ENCODE peak calls at places on chromosomes 11 and 22, in ten cellular contexts. One of them, this sample, is unnamed.

GRCh38 chr11:27718346-27718852 is 18.1 kb upstream of the BDNF start:
- DNase-seq in choroid plexus epithelial cell: peak
- DNase-seq in stimulated activated CD4-positive, alpha-beta T cell treated with anti-CD3 and anti-CD28 coated beads, Interleukin-1b, Interleukin-23, amount 100 ng/mL, for 1 hour: no peak
- DNase-seq in stimulated activated naive CD4-positive, alpha-beta T cell: no peak
- DNase-seq in fibroblast of mammary gland: peak
- DNase-seq in nephron progenitor cell: peak
- DNase-seq in NCI-H2029: peak
- DNase-seq in sciatic nerve: no peak
- DNase-seq in adipocyte: peak
- DNase-seq in HCEC 1CT: peak
- DNase-seq in this sample: no peak

GRCh38 chr11:5069272-5069671 is at the start of gene OR52E1:
- DNase-seq in stimulated activated naive CD4-positive, alpha-beta T cell: no peak
- DNase-seq in NCI-H2029: no peak
- DNase-seq in nephron progenitor cell: no peak
- DNase-seq in HCEC 1CT: no peak
- DNase-seq in choroid plexus epithelial cell: no peak
- DNase-seq in fibroblast of mammary gland: no peak
- DNase-seq in adipocyte: no peak
- DNase-seq in sciatic nerve: no peak
- DNase-seq in stimulated activated CD4-positive, alpha-beta T cell treated with anti-CD3 and anti-CD28 coated beads, Interleukin-1b, Interleukin-23, amount 100 ng/mL, for 1 hour: no peak
- DNase-seq in this sample: no peak

GRCh38 chr11:50070389-50070788 is 37.7 kb downstream of the OR4C45 start:
- DNase-seq in fibroblast of mammary gland: no peak
- DNase-seq in stimulated activated CD4-positive, alpha-beta T cell treated with anti-CD3 and anti-CD28 coated beads, Interleukin-1b, Interleukin-23, amount 100 ng/mL, for 1 hour: no peak
- DNase-seq in nephron progenitor cell: no peak
- DNase-seq in adipocyte: no peak
- DNase-seq in HCEC 1CT: no peak
- DNase-seq in stimulated activated naive CD4-positive, alpha-beta T cell: no peak
- DNase-seq in choroid plexus epithelial cell: no peak
- DNase-seq in sciatic nerve: no peak
- DNase-seq in NCI-H2029: no peak
- DNase-seq in this sample: no peak

GRCh38 chr11:112159098-112159761 is 4.7 kb downstream of the IL18 start:
- DNase-seq in sciatic nerve: no peak
- DNase-seq in nephron progenitor cell: no peak
- DNase-seq in HCEC 1CT: no peak
- DNase-seq in fibroblast of mammary gland: no peak
- DNase-seq in choroid plexus epithelial cell: no peak
- DNase-seq in NCI-H2029: no peak
- DNase-seq in adipocyte: no peak
- DNase-seq in stimulated activated CD4-positive, alpha-beta T cell treated with anti-CD3 and anti-CD28 coated beads, Interleukin-1b, Interleukin-23, amount 100 ng/mL, for 1 hour: no peak
- DNase-seq in stimulated activated naive CD4-positive, alpha-beta T cell: no peak
- DNase-seq in this sample: no peak

GRCh38 chr11:304915-305833 is 2.4 kb upstream of the IFITM2 start:
- DNase-seq in adipocyte: peak
- DNase-seq in HCEC 1CT: peak
- DNase-seq in nephron progenitor cell: peak
- DNase-seq in NCI-H2029: peak
- DNase-seq in fibroblast of mammary gland: peak
- DNase-seq in sciatic nerve: peak
- DNase-seq in stimulated activated naive CD4-positive, alpha-beta T cell: peak
- DNase-seq in stimulated activated CD4-positive, alpha-beta T cell treated with anti-CD3 and anti-CD28 coated beads, Interleukin-1b, Interleukin-23, amount 100 ng/mL, for 1 hour: no peak
- DNase-seq in choroid plexus epithelial cell: peak
- DNase-seq in this sample: peak

GRCh38 chr11:128451651-128452470 is 135.5 kb downstream of the ETS1 start:
- DNase-seq in sciatic nerve: peak
- DNase-seq in nephron progenitor cell: no peak
- DNase-seq in NCI-H2029: peak
- DNase-seq in stimulated activated CD4-positive, alpha-beta T cell treated with anti-CD3 and anti-CD28 coated beads, Interleukin-1b, Interleukin-23, amount 100 ng/mL, for 1 hour: no peak
- DNase-seq in stimulated activated naive CD4-positive, alpha-beta T cell: no peak
- DNase-seq in fibroblast of mammary gland: peak
- DNase-seq in adipocyte: peak
- DNase-seq in choroid plexus epithelial cell: peak
- DNase-seq in HCEC 1CT: no peak
- DNase-seq in this sample: no peak

GRCh38 chr11:119585038-119585666 is 143.8 kb downstream of the NECTIN1 start:
- DNase-seq in stimulated activated CD4-positive, alpha-beta T cell treated with anti-CD3 and anti-CD28 coated beads, Interleukin-1b, Interleukin-23, amount 100 ng/mL, for 1 hour: no peak
- DNase-seq in HCEC 1CT: no peak
- DNase-seq in nephron progenitor cell: peak
- DNase-seq in sciatic nerve: no peak
- DNase-seq in adipocyte: no peak
- DNase-seq in stimulated activated naive CD4-positive, alpha-beta T cell: no peak
- DNase-seq in NCI-H2029: peak
- DNase-seq in fibroblast of mammary gland: no peak
- DNase-seq in choroid plexus epithelial cell: peak
- DNase-seq in this sample: no peak

GRCh38 chr22:27780161-27780575 is 21.4 kb downstream of the MN1 start:
- DNase-seq in adipocyte: peak
- DNase-seq in stimulated activated CD4-positive, alpha-beta T cell treated with anti-CD3 and anti-CD28 coated beads, Interleukin-1b, Interleukin-23, amount 100 ng/mL, for 1 hour: no peak
- DNase-seq in HCEC 1CT: no peak
- DNase-seq in NCI-H2029: no peak
- DNase-seq in nephron progenitor cell: no peak
- DNase-seq in stimulated activated naive CD4-positive, alpha-beta T cell: no peak
- DNase-seq in fibroblast of mammary gland: no peak
- DNase-seq in choroid plexus epithelial cell: peak
- DNase-seq in sciatic nerve: no peak
- DNase-seq in this sample: no peak

GRCh38 chr11:34086554-34087278 is 18.7 kb upstream of the NAT10 start:
- DNase-seq in stimulated activated CD4-positive, alpha-beta T cell treated with anti-CD3 and anti-CD28 coated beads, Interleukin-1b, Interleukin-23, amount 100 ng/mL, for 1 hour: no peak
- DNase-seq in sciatic nerve: no peak
- DNase-seq in stimulated activated naive CD4-positive, alpha-beta T cell: no peak
- DNase-seq in HCEC 1CT: no peak
- DNase-seq in adipocyte: no peak
- DNase-seq in nephron progenitor cell: no peak
- DNase-seq in NCI-H2029: no peak
- DNase-seq in choroid plexus epithelial cell: peak
- DNase-seq in fibroblast of mammary gland: peak
- DNase-seq in this sample: no peak

GRCh38 chr11:66081505-66081904 is 11.4 kb downstream of the PACS1 start:
- DNase-seq in choroid plexus epithelial cell: peak
- DNase-seq in nephron progenitor cell: no peak
- DNase-seq in fibroblast of mammary gland: no peak
- DNase-seq in stimulated activated CD4-positive, alpha-beta T cell treated with anti-CD3 and anti-CD28 coated beads, Interleukin-1b, Interleukin-23, amount 100 ng/mL, for 1 hour: no peak
- DNase-seq in sciatic nerve: no peak
- DNase-seq in stimulated activated naive CD4-positive, alpha-beta T cell: peak
- DNase-seq in adipocyte: peak
- DNase-seq in HCEC 1CT: no peak
- DNase-seq in NCI-H2029: peak
- DNase-seq in this sample: no peak

GRCh38 chr11:14125529-14125928 is 163.0 kb downstream of the SPON1 start:
- DNase-seq in HCEC 1CT: no peak
- DNase-seq in adipocyte: no peak
- DNase-seq in choroid plexus epithelial cell: no peak
- DNase-seq in NCI-H2029: no peak
- DNase-seq in stimulated activated naive CD4-positive, alpha-beta T cell: no peak
- DNase-seq in sciatic nerve: no peak
- DNase-seq in stimulated activated CD4-positive, alpha-beta T cell treated with anti-CD3 and anti-CD28 coated beads, Interleukin-1b, Interleukin-23, amount 100 ng/mL, for 1 hour: no peak
- DNase-seq in nephron progenitor cell: no peak
- DNase-seq in fibroblast of mammary gland: no peak
- DNase-seq in this sample: no peak

GRCh38 chr11:119470316-119471266 is 47.6 kb upstream of the THY1 start:
- DNase-seq in NCI-H2029: no peak
- DNase-seq in sciatic nerve: no peak
- DNase-seq in fibroblast of mammary gland: peak
- DNase-seq in choroid plexus epithelial cell: peak
- DNase-seq in nephron progenitor cell: no peak
- DNase-seq in adipocyte: peak
- DNase-seq in stimulated activated CD4-positive, alpha-beta T cell treated with anti-CD3 and anti-CD28 coated beads, Interleukin-1b, Interleukin-23, amount 100 ng/mL, for 1 hour: no peak
- DNase-seq in stimulated activated naive CD4-positive, alpha-beta T cell: no peak
- DNase-seq in HCEC 1CT: peak
- DNase-seq in this sample: no peak

GRCh38 chr11:76628408-76628947 is 42.1 kb downstream of the LRRC32 start:
- DNase-seq in nephron progenitor cell: no peak
- DNase-seq in adipocyte: no peak
- DNase-seq in NCI-H2029: no peak
- DNase-seq in fibroblast of mammary gland: no peak
- DNase-seq in stimulated activated naive CD4-positive, alpha-beta T cell: no peak
- DNase-seq in stimulated activated CD4-positive, alpha-beta T cell treated with anti-CD3 and anti-CD28 coated beads, Interleukin-1b, Interleukin-23, amount 100 ng/mL, for 1 hour: no peak
- DNase-seq in HCEC 1CT: no peak
- DNase-seq in sciatic nerve: no peak
- DNase-seq in choroid plexus epithelial cell: no peak
- DNase-seq in this sample: no peak

GRCh38 chr11:97722065-97722464 is 1298.7 kb upstream of the CNTN5 start:
- DNase-seq in NCI-H2029: no peak
- DNase-seq in sciatic nerve: no peak
- DNase-seq in fibroblast of mammary gland: peak
- DNase-seq in stimulated activated CD4-positive, alpha-beta T cell treated with anti-CD3 and anti-CD28 coated beads, Interleukin-1b, Interleukin-23, amount 100 ng/mL, for 1 hour: no peak
- DNase-seq in HCEC 1CT: no peak
- DNase-seq in choroid plexus epithelial cell: peak
- DNase-seq in stimulated activated naive CD4-positive, alpha-beta T cell: no peak
- DNase-seq in nephron progenitor cell: no peak
- DNase-seq in adipocyte: peak
- DNase-seq in this sample: no peak

GRCh38 chr11:12683857-12684256 is 9.6 kb downstream of the TEAD1 start:
- DNase-seq in stimulated activated CD4-positive, alpha-beta T cell treated with anti-CD3 and anti-CD28 coated beads, Interleukin-1b, Interleukin-23, amount 100 ng/mL, for 1 hour: no peak
- DNase-seq in stimulated activated naive CD4-positive, alpha-beta T cell: no peak
- DNase-seq in adipocyte: peak
- DNase-seq in fibroblast of mammary gland: peak
- DNase-seq in HCEC 1CT: no peak
- DNase-seq in nephron progenitor cell: no peak
- DNase-seq in sciatic nerve: no peak
- DNase-seq in choroid plexus epithelial cell: no peak
- DNase-seq in NCI-H2029: no peak
- DNase-seq in this sample: no peak

GRCh38 chr11:91846664-91847063 is 378.0 kb upstream of the FAT3 start:
- DNase-seq in choroid plexus epithelial cell: no peak
- DNase-seq in stimulated activated CD4-positive, alpha-beta T cell treated with anti-CD3 and anti-CD28 coated beads, Interleukin-1b, Interleukin-23, amount 100 ng/mL, for 1 hour: no peak
- DNase-seq in HCEC 1CT: no peak
- DNase-seq in sciatic nerve: no peak
- DNase-seq in adipocyte: no peak
- DNase-seq in nephron progenitor cell: no peak
- DNase-seq in stimulated activated naive CD4-positive, alpha-beta T cell: no peak
- DNase-seq in fibroblast of mammary gland: no peak
- DNase-seq in NCI-H2029: no peak
- DNase-seq in this sample: no peak

GRCh38 chr22:48577691-48578090 is 1250.0 kb downstream of the BRD1 start:
- DNase-seq in stimulated activated naive CD4-positive, alpha-beta T cell: no peak
- DNase-seq in HCEC 1CT: no peak
- DNase-seq in stimulated activated CD4-positive, alpha-beta T cell treated with anti-CD3 and anti-CD28 coated beads, Interleukin-1b, Interleukin-23, amount 100 ng/mL, for 1 hour: no peak
- DNase-seq in sciatic nerve: no peak
- DNase-seq in fibroblast of mammary gland: no peak
- DNase-seq in NCI-H2029: no peak
- DNase-seq in choroid plexus epithelial cell: no peak
- DNase-seq in nephron progenitor cell: no peak
- DNase-seq in adipocyte: no peak
- DNase-seq in this sample: no peak

GRCh38 chr11:35035894-35036408 is 103.0 kb upstream of the CD44 start:
- DNase-seq in sciatic nerve: no peak
- DNase-seq in stimulated activated CD4-positive, alpha-beta T cell treated with anti-CD3 and anti-CD28 coated beads, Interleukin-1b, Interleukin-23, amount 100 ng/mL, for 1 hour: no peak
- DNase-seq in HCEC 1CT: peak
- DNase-seq in stimulated activated naive CD4-positive, alpha-beta T cell: no peak
- DNase-seq in adipocyte: peak
- DNase-seq in NCI-H2029: no peak
- DNase-seq in choroid plexus epithelial cell: peak
- DNase-seq in nephron progenitor cell: no peak
- DNase-seq in fibroblast of mammary gland: peak
- DNase-seq in this sample: no peak

GRCh38 chr11:288328-289144 is at the start of gene PGGHG:
- DNase-seq in fibroblast of mammary gland: no peak
- DNase-seq in choroid plexus epithelial cell: no peak
- DNase-seq in sciatic nerve: peak
- DNase-seq in stimulated activated naive CD4-positive, alpha-beta T cell: peak
- DNase-seq in HCEC 1CT: peak
- DNase-seq in NCI-H2029: peak
- DNase-seq in stimulated activated CD4-positive, alpha-beta T cell treated with anti-CD3 and anti-CD28 coated beads, Interleukin-1b, Interleukin-23, amount 100 ng/mL, for 1 hour: no peak
- DNase-seq in adipocyte: peak
- DNase-seq in nephron progenitor cell: peak
- DNase-seq in this sample: no peak

GRCh38 chr22:31616315-31616980 is 45.6 kb downstream of the PISD start:
- DNase-seq in adipocyte: no peak
- DNase-seq in HCEC 1CT: no peak
- DNase-seq in sciatic nerve: no peak
- DNase-seq in nephron progenitor cell: no peak
- DNase-seq in stimulated activated naive CD4-positive, alpha-beta T cell: no peak
- DNase-seq in fibroblast of mammary gland: no peak
- DNase-seq in NCI-H2029: no peak
- DNase-seq in choroid plexus epithelial cell: no peak
- DNase-seq in stimulated activated CD4-positive, alpha-beta T cell treated with anti-CD3 and anti-CD28 coated beads, Interleukin-1b, Interleukin-23, amount 100 ng/mL, for 1 hour: no peak
- DNase-seq in this sample: no peak

GRCh38 chr11:112320668-112321067 is 60.0 kb upstream of the PLET1 start:
- DNase-seq in choroid plexus epithelial cell: peak
- DNase-seq in HCEC 1CT: peak
- DNase-seq in stimulated activated naive CD4-positive, alpha-beta T cell: no peak
- DNase-seq in sciatic nerve: peak
- DNase-seq in adipocyte: peak
- DNase-seq in stimulated activated CD4-positive, alpha-beta T cell treated with anti-CD3 and anti-CD28 coated beads, Interleukin-1b, Interleukin-23, amount 100 ng/mL, for 1 hour: no peak
- DNase-seq in nephron progenitor cell: no peak
- DNase-seq in NCI-H2029: peak
- DNase-seq in fibroblast of mammary gland: peak
- DNase-seq in this sample: no peak

GRCh38 chr11:19558189-19558986 is 154.2 kb upstream of the NAV2 start:
- DNase-seq in NCI-H2029: peak
- DNase-seq in stimulated activated naive CD4-positive, alpha-beta T cell: no peak
- DNase-seq in HCEC 1CT: no peak
- DNase-seq in nephron progenitor cell: no peak
- DNase-seq in sciatic nerve: no peak
- DNase-seq in stimulated activated CD4-positive, alpha-beta T cell treated with anti-CD3 and anti-CD28 coated beads, Interleukin-1b, Interleukin-23, amount 100 ng/mL, for 1 hour: no peak
- DNase-seq in choroid plexus epithelial cell: no peak
- DNase-seq in adipocyte: no peak
- DNase-seq in fibroblast of mammary gland: no peak
- DNase-seq in this sample: no peak

This sample was measured in Panc1.